ENCODE peak calls at places on chromosomes 16 and 17, in six cellular contexts. O is hepatocyte, R is fibroblast of lung, F is GM23338, M is astrocyte, N is PC-3. E is an unnamed sample. For H3K27me3, the result is how much of the 10 kb centered on the place peaks cover.

GRCh38 chr17:3845361-3845753 is 689 bp downstream of the NCBP3 start:
- DNase-seq in O (peak), R (peak), F (no peak), M (no peak), N (no peak), E (no peak)

GRCh38 chr17:49573510-49574282 is 2.0 kb upstream of the NXPH3 start:
- DNase-seq in O (no peak), R (no peak), F (no peak), M (no peak), N (no peak), E (no peak)

GRCh38 chr17:64341181-64341580 is 49.5 kb downstream of the PECAM1 start:
- DNase-seq in O (no peak), R (no peak), F (no peak), M (no peak), N (no peak), E (no peak)

GRCh38 chr17:7883781-7884386 is 4.7 kb upstream of the CHD3 start:
- DNase-seq in O (peak), R (peak), F (no peak), M (peak), N (peak), E (no peak)

GRCh38 chr16:27712251-27712711 is 162.3 kb downstream of the KATNIP start:
- DNase-seq in O (no peak), R (no peak), F (no peak), M (no peak), N (no peak), E (no peak)

GRCh38 chr17:1147664-1148063 is 32.1 kb downstream of the ABR start:
- DNase-seq in O (peak), R (peak), F (peak), M (peak), N (peak), E (peak)

GRCh38 chr17:78839173-78839761 is 1.3 kb downstream of the USP36 start:
- DNase-seq in O (no peak), R (peak), F (no peak), M (peak), N (peak), E (no peak)

GRCh38 chr17:72122002-72122310 is 1.1 kb downstream of the SOX9 start:
- DNase-seq in O (peak), R (peak), F (no peak), M (peak), N (peak), E (no peak)

GRCh38 chr17:64534187-64534586 is 27.4 kb downstream of the CEP95 start:
- DNase-seq in O (no peak), R (no peak), F (no peak), M (no peak), N (peak), E (no peak)

GRCh38 chr17:21288581-21289017 is 4.1 kb downstream of the MAP2K3 start:
- DNase-seq in O (no peak), R (no peak), F (no peak), M (no peak), N (peak), E (no peak)

GRCh38 chr16:50403491-50403890 is 34.7 kb upstream of the BRD7 start:
- DNase-seq in O (no peak), R (no peak), F (no peak), M (no peak), N (no peak), E (no peak)

GRCh38 chr16:86609115-86609514 is 30.8 kb downstream of the FOXL1 start:
- DNase-seq in O (no peak), R (peak), F (no peak), M (peak), N (no peak), E (no peak)

GRCh38 chr17:1227917-1228751 is 42.1 kb upstream of the BHLHA9 start:
- DNase-seq in O (peak), R (no peak), F (peak), M (no peak), N (no peak), E (peak)

GRCh38 chr16:35841632-35842031 is 2382.2 kb downstream of the TP53TG3F start:
- DNase-seq in O (no peak), R (no peak), F (no peak), M (no peak), N (no peak), E (no peak)

GRCh38 chr16:85125570-85126382 is 13.5 kb upstream of the CIBAR2 start:
- DNase-seq in O (no peak), R (peak), F (no peak), M (no peak), N (no peak), E (no peak)

GRCh38 chr17:77693301-77693700 is 265.2 kb upstream of the TNRC6C start:
- DNase-seq in O (no peak), R (no peak), F (no peak), M (no peak), N (no peak), E (no peak)

GRCh38 chr17:77693776-77694175 is 264.7 kb upstream of the TNRC6C start:
- DNase-seq in O (no peak), R (no peak), F (no peak), M (no peak), N (no peak), E (no peak)

GRCh38 chr17:77696151-77696719 is 262.3 kb upstream of the TNRC6C start:
- DNase-seq in O (peak), R (no peak), F (peak), M (no peak), N (no peak), E (peak)

GRCh38 chr17:77695386-77695785 is 263.1 kb upstream of the TNRC6C start:
- DNase-seq in O (no peak), R (no peak), F (no peak), M (no peak), N (no peak), E (no peak)

GRCh38 chr17:77694391-77695363 is 263.8 kb upstream of the TNRC6C start:
- DNase-seq in O (no peak), R (no peak), F (no peak), M (no peak), N (no peak), E (no peak)
- H3K27me3 ChIP-seq in O (half or more), R (under half), F (under half), M (under half), N (half or more), E (half or more)

GRCh38 chr16:74903882-74904678 is 80.8 kb downstream of the WDR59 start:
- DNase-seq in O (no peak), R (no peak), F (no peak), M (no peak), N (no peak), E (no peak)
- TF ChIP-seq CTCF in O (no peak), R (no peak), F (no peak), M (no peak), N (no peak), E (no peak)

DNA sequence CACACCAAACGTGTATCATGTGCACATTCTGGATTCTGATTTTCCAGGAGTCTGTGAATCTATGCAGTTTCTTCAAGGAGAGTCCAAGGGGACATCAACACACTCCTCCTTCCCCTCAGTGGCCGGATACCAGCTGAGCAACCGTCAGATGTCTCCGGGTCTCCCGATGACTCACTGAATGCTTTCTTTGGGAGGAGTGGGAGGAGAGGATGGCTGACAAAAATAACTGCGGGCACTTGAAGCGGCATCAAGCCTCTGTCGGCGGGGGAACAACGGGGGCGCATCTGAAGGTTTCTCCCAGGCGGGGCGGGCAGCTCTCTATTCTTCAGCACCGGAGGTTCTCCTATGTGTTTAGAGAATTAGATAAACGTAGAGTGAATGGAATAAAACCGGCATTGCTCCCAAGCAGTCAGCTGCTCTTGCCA is 24.6 kb upstream of the LRRC75A start:
- DNase-seq in O (peak), R (peak), F (no peak), M (peak), N (peak), E (peak)
- TF ChIP-seq EZH2 in O (no peak), R (no peak), F (no peak), M (no peak), N (no peak), E (no peak)

GRCh38 chr16:10583269-10583668 is 2.9 kb upstream of the EMP2 start:
- DNase-seq in O (no peak), R (no peak), F (no peak), M (no peak), N (no peak), E (no peak)
- H3K27me3 ChIP-seq in O (under half), R (under half), F (under half), M (under half), N (under half), E (under half)

GRCh38 chr17:66398059-66398458 is 95.6 kb downstream of the PRKCA start:
- DNase-seq in O (no peak), R (no peak), F (no peak), M (no peak), N (no peak), E (no peak)

GRCh38 chr17:66400698-66401097 is 98.3 kb downstream of the PRKCA start:
- DNase-seq in O (no peak), R (no peak), F (no peak), M (no peak), N (no peak), E (no peak)

GRCh38 chr17:66401364-66401763 is 99.0 kb downstream of the PRKCA start:
- DNase-seq in O (no peak), R (no peak), F (no peak), M (no peak), N (no peak), E (no peak)

GRCh38 chr17:66398617-66399016 is 96.2 kb downstream of the PRKCA start:
- DNase-seq in O (no peak), R (no peak), F (no peak), M (no peak), N (no peak), E (no peak)

GRCh38 chr17:66399441-66399840 is 97.0 kb downstream of the PRKCA start:
- DNase-seq in O (no peak), R (no peak), F (no peak), M (no peak), N (no peak), E (no peak)
- TF ChIP-seq CTCF in O (no peak), R (no peak), F (no peak), M (no peak), N (no peak), E (no peak)

GRCh38 chr16:57283956-57284205 is 591 bp downstream of the PLLP start:
- DNase-seq in O (no peak), R (no peak), F (no peak), M (no peak), N (no peak), E (no peak)
- TF ChIP-seq EZH2 in O (no peak), R (no peak), F (peak), M (peak), N (no peak), E (no peak)

DNA sequence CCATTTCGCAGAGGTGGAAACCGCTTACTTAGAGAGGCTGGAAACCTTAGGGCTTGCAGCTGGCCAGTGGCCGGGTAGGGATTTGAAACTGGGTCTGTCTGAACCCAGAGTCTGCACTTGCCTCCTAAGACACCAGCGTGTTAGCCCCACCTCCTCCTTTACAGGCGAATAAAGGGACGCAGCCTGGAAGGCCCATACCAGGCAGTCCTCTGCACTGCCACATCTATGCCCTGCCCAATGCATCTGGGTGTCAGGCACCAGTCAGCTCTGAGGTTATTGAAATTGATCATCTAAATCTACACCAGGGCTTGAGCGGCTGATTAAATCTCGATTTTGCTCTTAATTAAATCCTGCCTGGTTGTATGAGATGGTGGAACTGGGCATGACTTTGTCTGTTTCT is 19.9 kb upstream of the NAGS start:
- DNase-seq in O (no peak), R (no peak), F (peak), M (no peak), N (no peak), E (peak)
- H3K27me3 ChIP-seq in O (half or more), R (under half), F (under half), M (half or more), N (under half), E (under half)

GRCh38 chr16:67562526-67562917 is at the start of gene CTCF:
- DNase-seq in O (peak), R (peak), F (peak), M (peak), N (peak), E (peak)
- TF ChIP-seq CTCF in O (peak), R (peak), F (no peak), M (no peak), N (peak), E (peak)

DNA sequence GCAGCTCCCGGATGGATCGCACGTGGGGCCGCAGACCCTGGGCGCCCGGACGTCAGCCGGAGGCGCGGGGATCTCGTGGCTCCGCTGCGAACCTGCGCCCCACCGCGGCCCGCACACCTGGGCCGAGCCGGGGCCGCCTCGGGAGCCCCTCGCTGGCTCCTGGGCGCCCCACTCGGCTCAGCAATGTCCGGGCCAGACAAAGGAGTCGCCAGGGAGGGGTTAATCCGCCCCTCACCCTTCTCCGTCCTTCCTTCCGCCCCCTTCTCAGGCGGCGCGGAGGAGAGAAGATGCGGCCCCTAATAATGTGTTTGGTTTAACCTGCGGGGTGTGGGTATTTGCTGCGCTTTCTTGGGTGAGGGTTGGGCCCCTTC is 47.6 kb upstream of the SLC38A10 start:
- DNase-seq in O (peak), R (peak), F (peak), M (no peak), N (no peak), E (peak)
- TF ChIP-seq EZH2 in O (no peak), R (no peak), F (no peak), M (no peak), N (no peak), E (no peak)

E was measured in neural progenitor cell.